ENCODE peak calls at places on chromosomes 12 and 14, in eight cellular contexts. N, Y, J, O, H, M, U and S are unnamed samples.

GRCh38 chr12:11875414-11875935 is 195.3 kb upstream of the BCL2L14 start:
- DNase-seq in N (peak), Y (no peak), J (no peak), O (no peak), H (no peak), M (no peak), U (no peak), S (no peak)

GRCh38 chr12:49655595-49656236 is 32.4 kb downstream of the PRPF40B start:
- DNase-seq in N (no peak), Y (no peak), J (no peak), O (no peak), H (no peak), M (no peak), U (no peak), S (no peak)

GRCh38 chr12:83161451-83161850 is 474.7 kb downstream of the TMTC2 start:
- DNase-seq in N (no peak), Y (no peak), J (no peak), O (no peak), H (no peak), M (no peak), U (no peak), S (no peak)

GRCh38 chr14:68977137-68977740 is 1.9 kb downstream of the ACTN1 start:
- DNase-seq in N (no peak), Y (no peak), J (no peak), O (no peak), H (no peak), M (peak), U (no peak), S (no peak)

GRCh38 chr12:121801601-121802484 is 2.0 kb upstream of the SETD1B start:
- DNase-seq in N (peak), Y (no peak), J (no peak), O (no peak), H (no peak), M (no peak), U (no peak), S (no peak)

GRCh38 chr12:52794479-52795331 is 1.2 kb downstream of the KRT3 start:
- DNase-seq in N (no peak), Y (no peak), J (no peak), O (no peak), H (no peak), M (no peak), U (no peak), S (no peak)

GRCh38 chr14:103724116-103724515 is 8.5 kb downstream of the ZFYVE21 start:
- DNase-seq in N (peak), Y (no peak), J (no peak), O (no peak), H (peak), M (no peak), U (no peak), S (no peak)

GRCh38 chr12:92034083-92034482 is 111.6 kb downstream of the BTG1 start:
- DNase-seq in N (no peak), Y (no peak), J (no peak), O (no peak), H (no peak), M (no peak), U (no peak), S (no peak)

GRCh38 chr12:78275886-78276285 is 445.2 kb downstream of the NAV3 start:
- DNase-seq in N (no peak), Y (no peak), J (no peak), O (no peak), H (no peak), M (no peak), U (no peak), S (no peak)

GRCh38 chr14:105857223-105857815 is 330.9 kb downstream of the TMEM121 start:
- DNase-seq in N (no peak), Y (no peak), J (no peak), O (no peak), H (peak), M (peak), U (peak), S (no peak)

GRCh38 chr12:92866418-92866817 is 62.7 kb downstream of the EEA1 start:
- DNase-seq in N (no peak), Y (no peak), J (no peak), O (no peak), H (no peak), M (no peak), U (no peak), S (no peak)

GRCh38 chr12:13187399-13187798 is 9.1 kb upstream of the EMP1 start:
- DNase-seq in N (no peak), Y (peak), J (no peak), O (no peak), H (no peak), M (no peak), U (no peak), S (no peak)

GRCh38 chr14:50335989-50336391 is 23.9 kb downstream of the DMAC2L start:
- DNase-seq in N (peak), Y (no peak), J (no peak), O (no peak), H (peak), M (no peak), U (no peak), S (no peak)

GRCh38 chr14:50331596-50331995 is 19.5 kb downstream of the DMAC2L start:
- DNase-seq in N (no peak), Y (no peak), J (no peak), O (no peak), H (no peak), M (no peak), U (no peak), S (no peak)

GRCh38 chr14:50334211-50334610 is 22.1 kb downstream of the DMAC2L start:
- DNase-seq in N (no peak), Y (no peak), J (no peak), O (no peak), H (no peak), M (no peak), U (no peak), S (no peak)

GRCh38 chr14:50335389-50335788 is 23.3 kb downstream of the DMAC2L start:
- DNase-seq in N (peak), Y (no peak), J (no peak), O (peak), H (peak), M (no peak), U (no peak), S (no peak)

DNA sequence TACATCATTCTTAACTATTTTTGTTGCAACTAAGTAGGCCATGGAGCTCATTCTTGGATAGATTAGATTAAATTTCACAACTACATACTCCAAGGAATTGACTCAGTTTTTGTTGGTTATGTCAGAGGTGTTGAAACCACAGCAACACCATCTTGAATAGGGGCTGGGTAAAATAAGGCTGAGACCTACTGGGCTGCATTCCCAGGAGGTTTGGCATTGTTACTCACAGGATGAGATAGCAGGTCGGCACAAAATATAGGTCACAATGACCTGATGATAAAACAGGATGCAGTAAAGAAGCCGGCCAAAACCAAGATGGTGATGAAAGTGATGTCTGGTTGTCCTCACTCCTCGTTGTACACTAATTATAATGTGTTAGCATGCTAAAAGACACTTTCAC is 20.9 kb downstream of the DMAC2L start:
- DNase-seq in N (peak), Y (no peak), J (peak), O (no peak), H (peak), M (no peak), U (no peak), S (no peak)
- H3K4me3 ChIP-seq in N (no peak), Y (no peak), J (no peak), O (no peak), H (no peak), M (no peak), U (no peak), S (no peak)

GRCh38 chr12:64824130-64824499 is 332 bp upstream of the TBC1D30 start:
- DNase-seq in N (no peak), Y (no peak), J (no peak), O (no peak), H (no peak), M (no peak), U (no peak), S (no peak)

GRCh38 chr12:64824500-64825142 is at the start of gene TBC1D30:
- DNase-seq in N (peak), Y (no peak), J (peak), O (no peak), H (no peak), M (no peak), U (no peak), S (no peak)

GRCh38 chr12:64826234-64826633 is 1.8 kb downstream of the TBC1D30 start:
- DNase-seq in N (peak), Y (no peak), J (no peak), O (no peak), H (peak), M (peak), U (no peak), S (no peak)

GRCh38 chr12:64828713-64829112 is 4.3 kb downstream of the TBC1D30 start:
- DNase-seq in N (no peak), Y (no peak), J (no peak), O (no peak), H (no peak), M (no peak), U (no peak), S (no peak)

DNA sequence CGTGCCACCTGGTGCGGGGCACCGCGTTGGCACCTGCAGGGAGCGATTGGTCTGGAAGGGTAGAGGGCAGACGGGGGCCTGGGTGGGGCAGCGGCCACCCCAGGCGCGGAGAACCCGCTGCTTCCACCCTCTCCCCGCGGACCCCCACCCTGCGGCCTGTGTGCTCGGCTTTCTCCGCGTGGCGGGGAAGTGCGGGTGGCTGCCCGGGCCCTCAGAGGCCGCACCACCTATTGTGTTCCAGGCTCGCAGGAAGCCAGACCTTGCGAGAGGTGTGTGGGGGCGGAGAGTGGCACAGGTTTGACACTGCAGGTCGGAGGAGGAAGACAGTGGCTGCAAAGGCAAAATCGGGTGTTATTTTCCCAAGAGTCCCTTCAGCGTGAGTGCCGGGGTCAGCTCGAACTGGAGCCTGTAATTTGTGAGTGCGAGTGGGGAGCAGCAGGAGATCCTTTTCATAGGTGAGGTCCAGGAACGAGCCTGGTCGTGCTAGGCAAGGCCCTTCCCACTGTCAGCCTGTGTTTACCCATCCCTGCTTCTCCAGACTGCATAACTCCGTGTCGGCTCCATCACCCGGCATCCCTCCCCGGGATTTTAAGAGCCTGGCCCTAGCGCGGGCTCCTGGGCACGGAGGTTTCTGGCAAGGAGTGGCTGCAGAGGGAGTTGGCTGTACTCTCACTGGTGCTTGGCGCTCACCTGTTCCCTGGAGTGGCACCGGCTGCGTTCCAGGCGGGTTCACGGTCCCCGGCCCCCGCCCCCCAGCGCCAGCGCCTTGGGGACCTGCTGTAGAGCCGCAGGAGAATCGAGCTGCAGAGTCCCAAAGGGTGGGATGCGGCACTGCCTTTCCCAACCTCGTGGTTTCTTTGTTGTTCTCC is 930 bp downstream of the TBC1D30 start:
- DNase-seq in N (no peak), Y (no peak), J (no peak), O (no peak), H (no peak), M (no peak), U (no peak), S (no peak)
- H3K4me3 ChIP-seq in N (no peak), Y (no peak), J (peak), O (peak), H (peak), M (peak), U (peak), S (no peak)

DNA sequence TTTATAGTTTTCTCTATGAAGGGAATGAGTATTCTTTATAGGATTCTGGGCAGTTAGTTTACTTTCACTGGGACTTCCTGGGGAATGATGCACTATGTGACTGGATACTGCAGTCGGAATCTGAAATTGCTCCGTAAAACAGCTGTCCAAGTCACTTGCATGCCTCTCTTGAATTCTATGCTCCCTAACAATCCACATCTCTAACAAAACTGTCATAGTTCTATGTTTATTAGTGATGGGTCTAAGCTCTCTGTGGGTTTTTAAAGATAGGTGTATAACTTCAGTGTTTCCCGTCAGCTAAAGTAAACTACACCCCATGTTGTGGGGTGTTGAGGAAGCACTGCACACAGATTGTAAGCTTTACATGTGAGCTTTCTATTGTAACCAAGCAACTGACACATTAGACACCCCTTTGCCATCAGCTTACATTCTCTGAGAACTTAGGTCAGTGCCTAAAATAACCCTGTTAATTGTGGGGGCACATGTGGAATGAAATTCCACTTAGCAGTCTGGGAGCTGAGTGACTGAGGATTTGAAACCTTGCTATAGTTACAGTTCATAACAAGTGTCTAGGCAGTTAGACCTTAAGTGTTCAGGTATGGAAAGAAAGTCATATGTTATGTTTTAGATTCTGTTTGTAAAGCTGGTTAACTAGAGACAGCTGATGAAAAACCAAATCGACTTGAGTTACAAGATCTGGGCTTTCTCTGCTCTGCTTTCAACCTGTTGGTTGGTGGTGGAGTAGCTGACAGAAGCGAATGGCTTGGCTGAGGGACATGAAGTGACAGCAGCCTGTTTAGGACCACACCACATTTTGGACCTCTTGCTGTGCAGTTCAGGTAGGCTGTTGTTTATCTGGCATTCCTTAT is 165.7 kb downstream of the AKAP6 start:
- DNase-seq in N (no peak), Y (no peak), J (no peak), O (no peak), H (peak), M (no peak), U (no peak), S (no peak)
- H3K4me3 ChIP-seq in N (no peak), Y (no peak), J (no peak), O (no peak), H (peak), M (no peak), U (no peak), S (no peak)

DNA sequence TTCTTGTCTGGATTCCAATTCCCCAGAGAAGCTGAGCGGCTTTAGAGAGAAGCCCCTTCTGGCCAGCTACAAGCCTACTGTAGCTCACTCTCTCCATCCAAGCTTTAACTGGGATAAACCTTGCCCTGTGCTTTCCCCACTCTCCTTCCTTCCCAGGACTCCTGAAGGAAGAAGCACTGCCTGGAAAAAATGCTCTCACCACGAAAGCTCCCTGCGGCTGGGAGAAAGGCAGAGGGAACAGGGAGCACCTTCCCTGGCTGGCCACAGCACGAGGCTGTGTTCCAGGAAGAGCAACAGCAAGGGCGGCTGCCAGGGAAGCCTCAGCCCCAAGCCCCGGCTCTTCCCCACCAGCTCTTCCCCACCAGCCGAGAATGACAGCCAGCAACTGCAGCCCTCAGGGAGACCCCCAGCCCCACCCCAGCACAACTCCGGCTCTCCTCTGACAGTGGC is 40.8 kb upstream of the PNMA1 start:
- DNase-seq in N (peak), Y (no peak), J (no peak), O (peak), H (peak), M (no peak), U (no peak), S (no peak)
- H3K4me3 ChIP-seq in N (peak), Y (peak), J (no peak), O (peak), H (peak), M (peak), U (peak), S (peak)

DNA sequence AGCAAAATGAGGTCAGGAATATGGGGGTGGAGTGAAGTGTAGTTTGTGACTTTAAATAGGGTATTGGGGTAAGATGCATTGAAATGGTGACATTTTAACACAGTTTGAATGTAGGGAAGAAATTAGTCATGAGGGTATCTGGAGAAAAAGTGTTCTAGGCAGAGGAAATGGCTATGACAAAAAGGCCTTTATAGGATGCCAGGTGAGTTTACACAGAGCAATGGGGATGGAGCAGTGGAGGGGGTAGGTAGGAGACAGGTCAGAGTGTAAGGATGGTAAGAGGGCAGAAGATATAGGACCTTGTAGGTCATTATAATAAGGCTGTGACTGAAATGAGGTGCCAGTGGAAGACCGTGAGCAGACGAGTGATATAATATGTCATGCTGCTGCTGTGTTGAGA is 30.4 kb downstream of the HEATR5A start:
- DNase-seq in N (no peak), Y (no peak), J (no peak), O (no peak), H (no peak), M (no peak), U (no peak), S (no peak)
- H3K4me3 ChIP-seq in N (no peak), Y (no peak), J (no peak), O (no peak), H (no peak), M (no peak), U (no peak), S (no peak)

DNA sequence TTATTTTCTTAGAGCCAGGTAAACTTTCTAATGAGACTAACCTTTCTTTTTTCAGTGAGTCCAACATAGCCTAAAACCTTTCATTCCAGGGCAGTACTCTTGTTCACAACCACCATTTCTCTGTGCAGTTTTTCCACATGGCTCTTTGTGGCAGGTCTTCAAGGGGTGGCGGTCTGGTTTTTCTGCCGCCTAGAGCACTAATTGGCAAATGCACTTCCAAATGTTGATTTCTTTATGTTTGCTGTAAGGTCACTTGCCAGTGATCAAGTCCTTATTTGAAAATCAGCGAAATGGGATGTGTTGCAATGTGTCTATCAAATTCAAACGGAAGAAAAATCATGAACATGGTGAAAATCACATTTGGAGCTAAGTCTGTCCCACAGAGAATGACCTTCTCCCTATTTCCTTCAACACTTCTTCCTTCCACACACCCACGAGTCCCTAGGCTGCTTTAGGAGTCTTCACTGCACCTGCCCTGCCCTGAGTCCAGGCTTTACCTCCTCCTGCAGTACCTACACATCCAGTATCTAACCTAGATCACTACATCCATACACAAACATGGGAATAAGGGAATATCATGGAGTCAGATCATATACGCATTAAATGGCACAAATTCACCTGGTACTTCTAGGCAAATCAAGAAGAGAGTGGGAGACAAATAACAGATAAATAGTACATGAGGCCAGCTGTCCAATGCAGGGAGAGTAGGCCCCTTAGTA is 1.9 kb downstream of the SRGAP1 start:
- DNase-seq in N (no peak), Y (no peak), J (no peak), O (no peak), H (no peak), M (no peak), U (no peak), S (no peak)
- H3K4me3 ChIP-seq in N (peak), Y (peak), J (no peak), O (peak), H (peak), M (no peak), U (peak), S (no peak)

GRCh38 chr14:20684662-20685456 is 499 bp downstream of the RNASE4 start:
- DNase-seq in N (peak), Y (no peak), J (no peak), O (peak), H (peak), M (no peak), U (no peak), S (no peak)

GRCh38 chr14:20682435-20683124 is 1.8 kb upstream of the RNASE4 start:
- DNase-seq in N (peak), Y (no peak), J (peak), O (peak), H (peak), M (peak), U (peak), S (peak)

GRCh38 chr14:20682127-20682434 is 2.3 kb upstream of the RNASE4 start:
- DNase-seq in N (no peak), Y (no peak), J (no peak), O (no peak), H (no peak), M (no peak), U (no peak), S (no peak)

GRCh38 chr14:20683125-20683895 is 1.1 kb upstream of the RNASE4 start:
- DNase-seq in N (peak), Y (peak), J (peak), O (peak), H (peak), M (peak), U (no peak), S (peak)

GRCh38 chr14:20683896-20684661 is at the start of gene RNASE4:
- DNase-seq in N (peak), Y (peak), J (peak), O (peak), H (peak), M (peak), U (peak), S (peak)
- H3K4me3 ChIP-seq in N (peak), Y (peak), J (peak), O (peak), H (peak), M (peak), U (peak), S (peak)